ENCODE peak calls at places on chromosomes 7 and 10, in six cellular contexts. F is Peyer's patch; G is thyroid gland; V is GM10248; U is CD8-positive, alpha-beta T cell; M is foreskin fibroblast. N is an unnamed sample.

GRCh38 chr10:86049442-86049841 is 317.2 kb downstream of the GRID1 start:
- DNase-seq in G (no peak), V (no peak), U (no peak), F (no peak), M (no peak), N (no peak)

GRCh38 chr7:114148779-114149178 is 230.0 kb upstream of the PPP1R3A start:
- DNase-seq in G (no peak), M (no peak), U (no peak), V (no peak), F (no peak), N (no peak)

GRCh38 chr10:128043259-128044045 is 82.8 kb downstream of the MKI67 start:
- DNase-seq in F (no peak), G (no peak), U (no peak), V (no peak), M (no peak), N (no peak)

GRCh38 chr10:90958781-90959180 is 37.9 kb upstream of the ANKRD1 start:
- DNase-seq in M (peak), G (no peak), V (no peak), U (no peak), F (no peak), N (no peak)

GRCh38 chr7:151873402-151873965 is 3.4 kb downstream of the PRKAG2 start:
- DNase-seq in G (peak), F (no peak), V (no peak), M (no peak), U (no peak), N (no peak)

GRCh38 chr10:3805791-3806381 is 20.9 kb upstream of the KLF6 start:
- DNase-seq in G (no peak), V (peak), F (no peak), M (peak), U (peak), N (no peak)

GRCh38 chr10:60349426-60349825 is 40.2 kb downstream of the ANK3 start:
- DNase-seq in F (no peak), M (peak), U (no peak), V (no peak), G (no peak), N (no peak)

GRCh38 chr10:20276127-20276979 is 460.1 kb downstream of the PLXDC2 start:
- DNase-seq in U (no peak), F (no peak), M (peak), G (no peak), V (no peak), N (no peak)

GRCh38 chr7:70647801-70648491 is 484.0 kb upstream of the GALNT17 start:
- DNase-seq in G (peak), F (no peak), V (peak), U (peak), M (no peak), N (no peak)

GRCh38 chr10:121002586-121003205 is 151.5 kb downstream of the WDR11 start:
- DNase-seq in G (no peak), M (no peak), U (no peak), V (no peak), F (no peak), N (no peak)

GRCh38 chr10:120229641-120230040 is 227.4 kb upstream of the PLPP4 start:
- DNase-seq in G (no peak), M (no peak), F (no peak), U (no peak), V (no peak), N (no peak)

GRCh38 chr10:101291254-101292193 is 62.3 kb upstream of the LBX1 start:
- DNase-seq in G (peak), F (peak), M (peak), U (peak), V (peak), N (peak)

GRCh38 chr10:30782543-30783461 is 153.2 kb upstream of the LYZL2 start:
- DNase-seq in V (no peak), F (no peak), M (peak), U (no peak), G (no peak), N (no peak)

GRCh38 chr7:154919324-154920222 is 83.4 kb downstream of the PAXIP1 start:
- DNase-seq in V (no peak), U (no peak), F (no peak), G (no peak), M (no peak), N (no peak)

GRCh38 chr7:81232084-81232799 is 313.4 kb upstream of the SEMA3C start:
- DNase-seq in G (peak), V (no peak), M (no peak), U (no peak), F (peak), N (no peak)

GRCh38 chr10:4093438-4093837 is 308.4 kb upstream of the KLF6 start:
- DNase-seq in V (no peak), U (no peak), M (no peak), F (no peak), G (no peak), N (no peak)

GRCh38 chr10:118062798-118063238 is 16.1 kb upstream of the RAB11FIP2 start:
- DNase-seq in F (peak), M (no peak), U (no peak), G (peak), V (no peak), N (no peak)

DNA sequence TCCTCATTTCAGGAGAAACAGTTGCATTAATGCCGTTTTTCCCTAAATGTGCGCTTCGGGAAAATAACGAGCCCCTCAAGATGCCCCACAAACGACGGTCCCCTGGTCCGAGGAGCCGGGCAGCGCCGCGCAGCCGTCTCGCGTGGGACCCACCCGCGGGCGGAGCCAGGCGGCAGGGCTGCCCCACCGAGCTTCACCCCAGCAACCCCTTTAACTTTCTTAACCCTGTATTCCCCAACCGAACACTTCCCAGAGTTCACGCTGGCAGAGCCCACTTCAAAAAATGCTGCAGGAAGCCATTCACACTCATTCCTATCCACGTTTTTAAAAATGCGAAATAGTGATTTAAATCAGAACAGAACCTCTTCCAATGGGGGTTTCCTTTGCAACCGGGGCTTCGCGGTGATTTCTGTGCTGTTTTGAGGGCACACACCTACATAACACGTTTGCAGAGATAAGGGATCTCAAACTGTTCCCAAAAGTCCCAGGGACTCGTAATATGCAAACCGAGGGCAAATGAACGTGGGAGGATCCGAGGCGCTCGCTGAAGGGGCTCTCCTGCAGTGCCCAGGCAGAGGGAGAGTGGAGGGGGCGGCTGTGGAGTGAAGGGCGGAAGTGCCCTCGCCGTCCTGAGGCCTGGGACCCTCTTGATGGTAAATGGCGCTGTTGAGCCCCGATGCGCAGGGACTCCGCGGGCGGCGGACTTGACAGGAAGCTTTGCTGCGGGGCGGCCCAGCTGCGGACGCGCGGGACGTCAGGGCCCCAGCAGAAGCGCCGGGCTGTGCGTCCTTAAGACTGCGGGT is 152.1 kb upstream of the YAE1 start:
- DNase-seq in U (peak), F (peak), M (peak), V (peak), G (peak), N (peak)
- TF ChIP-seq CTCF in U (no peak), F (no peak), M (no peak), V (peak), G (no peak), N (peak)

GRCh38 chr7:91291902-91292301 is 27.7 kb downstream of the FZD1 start:
- DNase-seq in U (no peak), M (no peak), G (no peak), V (no peak), F (no peak), N (no peak)
- TF ChIP-seq CTCF in U (no peak), M (no peak), G (no peak), V (no peak), F (no peak), N (no peak)

DNA sequence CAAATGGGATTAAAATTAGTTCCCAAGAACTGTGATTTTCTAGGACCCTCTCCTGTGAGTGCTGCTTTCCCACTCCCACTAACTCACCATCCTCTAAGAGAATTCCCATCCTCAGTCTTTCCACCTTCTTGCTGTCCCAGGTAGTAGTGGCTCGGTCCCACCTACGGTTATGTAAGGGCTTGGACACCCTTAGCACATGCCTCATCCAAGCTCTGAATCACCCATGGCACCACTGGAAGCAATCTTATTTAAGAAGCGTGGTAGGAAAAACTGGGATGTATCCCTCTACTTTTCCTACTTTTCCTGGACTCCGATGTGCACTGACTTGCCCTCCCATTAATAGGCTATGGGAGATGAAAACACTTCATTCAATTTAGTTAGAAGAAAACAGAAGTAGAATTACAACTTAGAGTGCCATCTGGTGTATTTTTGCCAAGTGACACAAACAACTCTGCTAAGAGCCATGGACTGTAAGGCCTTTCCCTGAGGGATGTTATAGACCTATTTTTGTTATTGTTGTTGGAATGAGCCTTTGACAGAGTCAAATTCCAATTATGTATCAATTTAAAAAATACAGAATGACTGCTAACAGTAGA is 13.7 kb upstream of the ANKRD22 start:
- DNase-seq in F (no peak), G (no peak), V (no peak), U (no peak), M (peak), N (no peak)
- TF ChIP-seq CTCF in F (peak), G (no peak), V (no peak), U (no peak), M (no peak), N (no peak)

GRCh38 chr7:50717186-50717585 is 65.5 kb downstream of the GRB10 start:
- DNase-seq in M (no peak), G (no peak), F (no peak), V (no peak), U (no peak), N (no peak)
- TF ChIP-seq CTCF in M (no peak), G (no peak), F (no peak), V (no peak), U (no peak), N (no peak)

DNA sequence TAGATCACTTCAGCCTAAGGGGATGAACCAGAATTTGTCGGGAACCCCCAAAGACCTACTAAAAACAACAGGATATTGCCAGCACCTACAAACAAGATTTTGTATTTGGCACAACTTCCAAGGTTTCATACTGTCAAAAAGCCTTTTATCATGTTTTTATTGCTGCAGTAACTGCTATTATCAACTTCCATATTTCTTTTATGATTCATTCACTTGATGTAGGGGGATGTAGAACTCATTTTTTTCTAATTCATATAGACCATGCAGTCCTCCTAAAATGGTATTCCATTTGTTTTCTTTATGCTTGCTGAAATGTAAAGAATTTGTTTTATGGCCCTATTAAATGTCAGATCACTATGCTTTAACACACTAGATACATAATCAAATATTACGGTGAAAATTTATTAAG is 30.0 kb upstream of the WNT16 start:
- DNase-seq in M (no peak), U (no peak), F (no peak), V (no peak), G (no peak), N (no peak)
- TF ChIP-seq CTCF in M (no peak), U (no peak), F (no peak), V (no peak), G (no peak), N (no peak)

GRCh38 chr7:105580022-105580740 is 1.1 kb downstream of the EFCAB10 start:
- DNase-seq in U (no peak), V (no peak), G (no peak), F (no peak), M (no peak), N (no peak)
- TF ChIP-seq CTCF in U (no peak), V (no peak), G (no peak), F (no peak), M (no peak), N (no peak)

GRCh38 chr10:48527691-48528212 is 77.1 kb downstream of the ARHGAP22 start:
- DNase-seq in V (no peak), F (no peak), G (no peak), M (no peak), U (no peak), N (no peak)
- TF ChIP-seq CTCF in V (no peak), F (no peak), G (no peak), M (no peak), U (no peak), N (no peak)